ENCODE peak calls at places on chromosome 18, in seven cellular contexts. K is KG1; R is NCI-H510A treated with DMSO at 0.1 percent for 48 hours; I is kidney epithelial cell; P is AG08395; L is HuH-7; N is activated T-helper 1 cell treated with anti-CD3 and anti-CD28 coated beads, Interleukin-2, amount 50 U/mL, for 16 hours. V is an unnamed sample.
A peak's percentile ranks its signal among the peaks of the same experiment; 100 is the strongest.

GRCh38 chr18:2147424-2147823 is 423.9 kb downstream of the METTL4 start:
- DNase-seq in K (no peak), R (no peak), I (no peak), P (no peak), L (no peak), N (no peak), V (no peak)

GRCh38 chr18:31302991-31303390 is 15.0 kb upstream of the DSG1 start:
- DNase-seq in K (no peak), R (no peak), I (peak; percentile 44), P (no peak), L (no peak), N (no peak), V (no peak)

GRCh38 chr18:2746274-2746673 is 90.7 kb downstream of the SMCHD1 start:
- DNase-seq in K (no peak), R (no peak), I (no peak), P (no peak), L (no peak), N (no peak), V (no peak)

GRCh38 chr18:53795061-53795460 is 429.4 kb downstream of the MBD2 start:
- DNase-seq in K (no peak), R (no peak), I (no peak), P (no peak), L (no peak), N (no peak), V (no peak)

GRCh38 chr18:59560556-59560955 is 136.7 kb downstream of the CCBE1 start:
- DNase-seq in K (no peak), R (peak; percentile 83), I (no peak), P (no peak), L (no peak), N (no peak), V (no peak)

GRCh38 chr18:50559750-50560680 is at the start of gene MAPK4:
- DNase-seq in K (no peak), R (no peak), I (no peak), P (peak; percentile 18), L (peak; percentile 38), N (no peak), V (no peak)

GRCh38 chr18:22385718-22386117 is 32.0 kb downstream of the CTAGE1 start:
- DNase-seq in K (no peak), R (no peak), I (no peak), P (peak; percentile 69), L (no peak), N (no peak), V (no peak)

GRCh38 chr18:43904209-43904837 is 627.0 kb upstream of the SYT4 start:
- DNase-seq in K (no peak), R (no peak), I (no peak), P (no peak), L (no peak), N (no peak), V (no peak)

GRCh38 chr18:31225668-31226067 is 63.0 kb upstream of the DSC1 start:
- DNase-seq in K (no peak), R (no peak), I (peak; percentile 67), P (no peak), L (no peak), N (no peak), V (no peak)

GRCh38 chr18:77124452-77124922 is 8.1 kb downstream of the MBP start:
- DNase-seq in K (no peak), R (no peak), I (no peak), P (no peak), L (no peak), N (no peak), V (peak; percentile 17)

GRCh38 chr18:76459687-76460350 is 35.2 kb downstream of the ZNF516 start:
- DNase-seq in K (no peak), R (no peak), I (peak; percentile 98), P (peak; percentile 96), L (no peak), N (no peak), V (no peak)

GRCh38 chr18:59024829-59025228 is 114.9 kb upstream of the SEC11C start:
- DNase-seq in K (no peak), R (peak; percentile 40), I (no peak), P (peak; percentile 14), L (no peak), N (no peak), V (no peak)

GRCh38 chr18:56470679-56471345 is 167.6 kb downstream of the TXNL1 start:
- DNase-seq in K (no peak), R (no peak), I (no peak), P (no peak), L (no peak), N (no peak), V (no peak)

GRCh38 chr18:37754141-37754540 is 188.5 kb upstream of the CELF4 start:
- DNase-seq in K (no peak), R (no peak), I (no peak), P (no peak), L (no peak), N (no peak), V (no peak)

GRCh38 chr18:48943736-48944527 is 6.8 kb downstream of the SMAD7 start:
- DNase-seq in K (no peak), R (no peak), I (no peak), P (no peak), L (no peak), N (no peak), V (no peak)

GRCh38 chr18:52588916-52589315 is 248.9 kb downstream of the DCC start:
- DNase-seq in K (no peak), R (no peak), I (peak; percentile 14), P (no peak), L (no peak), N (no peak), V (no peak)

GRCh38 chr18:9775172-9775571 is 67.1 kb downstream of the RAB31 start:
- DNase-seq in K (no peak), R (no peak), I (no peak), P (peak; percentile 66), L (no peak), N (no peak), V (no peak)

GRCh38 chr18:9673296-9674251 is 34.5 kb upstream of the RAB31 start:
- DNase-seq in K (peak; percentile 39), R (peak; percentile 42), I (peak; percentile 99), P (peak; percentile 80), L (peak; percentile 83), N (no peak), V (peak; percentile 72)

GRCh38 chr18:72848534-72849237 is 19.1 kb downstream of the NETO1 start:
- DNase-seq in K (no peak), R (no peak), I (peak; percentile 70), P (no peak), L (no peak), N (no peak), V (no peak)

GRCh38 chr18:71028285-71028762 is 739.5 kb downstream of the SOCS6 start:
- DNase-seq in K (no peak), R (no peak), I (no peak), P (no peak), L (no peak), N (no peak), V (no peak)

GRCh38 chr18:36525913-36526312 is 228.4 kb downstream of the FHOD3 start:
- DNase-seq in K (no peak), R (no peak), I (no peak), P (no peak), L (no peak), N (no peak), V (no peak)

GRCh38 chr18:65523461-65523860 is 227.4 kb upstream of the CDH7 start:
- DNase-seq in K (no peak), R (no peak), I (no peak), P (no peak), L (no peak), N (no peak), V (no peak)